ENCODE peak calls at places on chromosomes 11 and 22, in ten cellular contexts. L, W, B, O, M, P, V, Y, E and Q are unnamed samples.

GRCh38 chr11:64455436-64456261 is 96.7 kb downstream of the RPS6KA4 start:
- DNase-seq in L (no peak), W (no peak), B (peak), O (no peak), M (no peak), P (no peak), V (no peak), Y (no peak), E (no peak), Q (no peak)

GRCh38 chr22:50018608-50019291 is 6.2 kb upstream of the IL17REL start:
- DNase-seq in L (no peak), W (no peak), B (no peak), O (no peak), M (no peak), P (no peak), V (no peak), Y (no peak), E (no peak), Q (no peak)

GRCh38 chr11:2089536-2090165 is 49.5 kb downstream of the IGF2 start:
- DNase-seq in L (no peak), W (no peak), B (peak), O (no peak), M (peak), P (peak), V (no peak), Y (peak), E (no peak), Q (no peak)

GRCh38 chr22:30206964-30207363 is 39.6 kb downstream of the LIF start:
- DNase-seq in L (no peak), W (peak), B (no peak), O (peak), M (peak), P (no peak), V (no peak), Y (peak), E (no peak), Q (no peak)

GRCh38 chr11:94171693-94172440 is 43.2 kb downstream of the PANX1 start:
- DNase-seq in L (peak), W (no peak), B (no peak), O (peak), M (peak), P (no peak), V (peak), Y (peak), E (no peak), Q (peak)

GRCh38 chr11:22787055-22787454 is 42.5 kb downstream of the SVIP start:
- DNase-seq in L (no peak), W (no peak), B (no peak), O (no peak), M (no peak), P (no peak), V (no peak), Y (no peak), E (no peak), Q (no peak)

GRCh38 chr11:2877474-2877873 is 8.1 kb downstream of the CDKN1C start:
- DNase-seq in L (peak), W (no peak), B (no peak), O (no peak), M (no peak), P (no peak), V (no peak), Y (no peak), E (no peak), Q (no peak)

GRCh38 chr22:40498454-40499186 is 128.2 kb downstream of the SGSM3 start:
- DNase-seq in L (no peak), W (peak), B (no peak), O (no peak), M (peak), P (no peak), V (no peak), Y (no peak), E (no peak), Q (no peak)

GRCh38 chr22:30386608-30386959 is 627 bp downstream of the RNF215 start:
- DNase-seq in L (no peak), W (no peak), B (no peak), O (no peak), M (no peak), P (no peak), V (no peak), Y (no peak), E (no peak), Q (no peak)

GRCh38 chr11:19819148-19819547 is 106.5 kb downstream of the NAV2 start:
- DNase-seq in L (no peak), W (no peak), B (peak), O (no peak), M (no peak), P (no peak), V (no peak), Y (no peak), E (no peak), Q (no peak)

GRCh38 chr11:12213920-12214319 is 103.5 kb downstream of the MICAL2 start:
- DNase-seq in L (no peak), W (no peak), B (no peak), O (no peak), M (no peak), P (no peak), V (no peak), Y (no peak), E (no peak), Q (no peak)

GRCh38 chr11:118572914-118573550 is 823 bp downstream of the ARCN1 start:
- DNase-seq in L (no peak), W (no peak), B (no peak), O (no peak), M (peak), P (no peak), V (no peak), Y (peak), E (no peak), Q (no peak)

GRCh38 chr11:118572075-118572913 is at the start of gene ARCN1:
- DNase-seq in L (peak), W (no peak), B (peak), O (peak), M (peak), P (peak), V (peak), Y (peak), E (peak), Q (peak)

GRCh38 chr11:118569670-118570069 is 2.5 kb upstream of the ARCN1 start:
- DNase-seq in L (no peak), W (no peak), B (no peak), O (no peak), M (no peak), P (no peak), V (no peak), Y (no peak), E (no peak), Q (no peak)

GRCh38 chr11:118570787-118571186 is 1.4 kb upstream of the ARCN1 start:
- DNase-seq in L (no peak), W (no peak), B (no peak), O (no peak), M (no peak), P (no peak), V (no peak), Y (no peak), E (no peak), Q (no peak)

DNA sequence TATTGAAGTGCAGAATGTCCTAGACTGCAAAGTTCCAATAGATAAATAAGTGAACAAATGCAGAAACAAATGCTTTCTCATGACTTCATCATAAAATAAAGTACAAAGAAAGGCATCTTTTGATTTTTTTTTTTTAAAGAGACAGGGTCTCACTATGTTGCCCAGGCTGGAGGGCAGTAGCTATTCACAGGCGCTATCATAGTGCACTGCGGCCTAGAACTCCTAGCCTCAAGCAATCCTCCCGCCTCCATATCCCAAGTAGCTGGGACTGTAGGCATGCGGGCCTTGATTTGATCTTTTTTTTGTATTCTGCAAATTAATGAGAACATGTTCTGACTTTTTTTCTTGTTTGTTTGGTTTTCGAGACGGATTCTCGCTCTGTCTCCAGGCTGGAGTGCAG is 2.4 kb downstream of the ARCN1 start:
- DNase-seq in L (no peak), W (no peak), B (no peak), O (no peak), M (no peak), P (no peak), V (no peak), Y (no peak), E (no peak), Q (no peak)
- H3K4me3 ChIP-seq in L (no peak), W (peak), B (peak), O (no peak), M (no peak), P (peak), V (no peak), Y (peak), E (peak), Q (no peak)

GRCh38 chr11:32433249-32434115 is 1.9 kb downstream of the WT1 start:
- DNase-seq in L (no peak), W (no peak), B (no peak), O (no peak), M (no peak), P (no peak), V (no peak), Y (peak), E (no peak), Q (no peak)

GRCh38 chr11:32434116-32434386 is 1.3 kb downstream of the WT1 start:
- DNase-seq in L (no peak), W (no peak), B (no peak), O (no peak), M (no peak), P (no peak), V (no peak), Y (no peak), E (no peak), Q (no peak)

GRCh38 chr11:32435152-32435480 is 223 bp downstream of the WT1 start:
- DNase-seq in L (no peak), W (no peak), B (no peak), O (no peak), M (peak), P (no peak), V (no peak), Y (no peak), E (no peak), Q (no peak)

GRCh38 chr11:32435511-32435946 is at the start of gene WT1:
- DNase-seq in L (no peak), W (no peak), B (no peak), O (peak), M (peak), P (no peak), V (no peak), Y (peak), E (peak), Q (peak)

DNA sequence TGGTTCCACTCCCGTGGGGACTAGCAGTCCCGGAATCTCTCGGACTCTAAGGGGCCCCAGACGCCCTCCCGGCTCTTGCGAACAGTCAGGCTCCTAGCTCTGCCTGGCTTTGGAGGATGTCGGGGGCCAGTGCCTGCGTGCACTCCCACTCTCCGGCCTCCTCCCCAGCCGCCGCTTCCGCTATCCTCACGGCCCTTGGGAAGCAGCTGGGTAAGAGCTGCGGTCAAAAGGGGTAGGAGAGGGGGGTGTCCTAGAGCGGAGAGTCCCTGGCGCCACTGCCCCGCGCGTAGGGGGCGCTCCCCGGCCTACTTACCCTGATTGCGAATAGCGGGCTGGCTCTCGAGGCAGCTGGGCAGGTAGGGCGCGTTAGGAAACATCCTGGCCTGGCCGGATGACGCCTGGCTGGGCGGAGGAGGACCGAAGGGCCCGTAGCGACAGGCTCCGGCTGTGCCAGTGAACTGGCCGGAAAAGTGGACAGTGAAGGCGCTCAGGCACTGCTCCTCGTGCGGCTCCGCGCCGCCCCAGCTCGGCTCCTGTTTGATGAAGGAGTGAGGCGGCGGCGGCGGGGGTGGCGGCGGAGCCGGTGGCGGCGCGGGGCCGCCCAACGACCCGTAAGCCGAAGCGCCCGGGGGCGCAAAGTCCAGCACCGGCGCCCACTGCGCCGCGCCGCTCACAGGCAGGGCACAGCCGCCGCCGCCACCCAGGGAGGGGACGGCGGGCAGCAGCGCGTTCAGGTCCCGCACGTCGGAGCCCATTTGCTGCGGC is 770 bp downstream of the WT1 start:
- DNase-seq in L (no peak), W (no peak), B (no peak), O (no peak), M (peak), P (no peak), V (no peak), Y (peak), E (no peak), Q (peak)
- TF ChIP-seq CTCF in L (no peak), W (no peak), B (no peak), O (peak), M (peak), P (no peak), V (no peak), Y (peak), E (peak), Q (peak)

DNA sequence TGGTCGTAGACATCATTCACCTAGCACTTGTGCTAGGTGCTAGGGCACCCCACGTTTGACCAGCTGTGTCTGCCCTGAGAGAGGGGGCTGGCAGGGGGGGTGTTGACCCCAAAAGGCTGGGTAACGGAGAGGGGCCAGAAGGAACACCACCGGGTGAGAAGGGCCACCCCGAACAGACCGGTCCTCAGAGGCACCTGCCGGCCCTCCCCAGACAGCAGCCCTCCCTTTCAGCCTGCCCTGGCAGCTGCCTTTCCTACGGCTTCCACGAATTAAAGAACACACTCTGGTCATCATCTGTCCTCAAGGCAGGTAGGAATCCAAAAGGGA is 977 bp upstream of the KCNJ5 start:
- DNase-seq in L (no peak), W (no peak), B (no peak), O (no peak), M (no peak), P (no peak), V (no peak), Y (no peak), E (no peak), Q (no peak)
- H3K4me3 ChIP-seq in L (no peak), W (peak), B (peak), O (peak), M (peak), P (peak), V (peak), Y (peak), E (peak), Q (peak)

GRCh38 chr11:72742522-72743320 is 9.5 kb downstream of the ARAP1 start:
- DNase-seq in L (no peak), W (no peak), B (no peak), O (no peak), M (no peak), P (peak), V (no peak), Y (no peak), E (no peak), Q (no peak)

GRCh38 chr11:72740562-72741428 is 11.4 kb downstream of the ARAP1 start:
- DNase-seq in L (no peak), W (no peak), B (no peak), O (no peak), M (no peak), P (peak), V (peak), Y (no peak), E (no peak), Q (no peak)

GRCh38 chr11:72740060-72740424 is 12.2 kb downstream of the ARAP1 start:
- DNase-seq in L (no peak), W (no peak), B (no peak), O (no peak), M (no peak), P (peak), V (no peak), Y (no peak), E (peak), Q (no peak)

GRCh38 chr11:72741849-72742521 is 10.2 kb downstream of the ARAP1 start:
- DNase-seq in L (no peak), W (no peak), B (no peak), O (no peak), M (no peak), P (peak), V (peak), Y (no peak), E (no peak), Q (no peak)

GRCh38 chr11:72741429-72741833 is 10.8 kb downstream of the ARAP1 start:
- DNase-seq in L (no peak), W (no peak), B (peak), O (no peak), M (no peak), P (peak), V (peak), Y (peak), E (peak), Q (no peak)
- TF ChIP-seq CTCF in L (no peak), W (no peak), B (no peak), O (no peak), M (no peak), P (no peak), V (no peak), Y (no peak), E (no peak), Q (no peak)

GRCh38 chr22:19203839-19204238 is 25.3 kb upstream of the SLC25A1 start:
- DNase-seq in L (no peak), W (no peak), B (no peak), O (no peak), M (no peak), P (peak), V (no peak), Y (no peak), E (no peak), Q (no peak)
- H3K4me3 ChIP-seq in L (no peak), W (no peak), B (no peak), O (no peak), M (no peak), P (no peak), V (no peak), Y (no peak), E (no peak), Q (no peak)

GRCh38 chr11:71934213-71934612 is 5.4 kb downstream of the RNF121 start:
- DNase-seq in L (no peak), W (no peak), B (no peak), O (no peak), M (no peak), P (no peak), V (no peak), Y (no peak), E (no peak), Q (no peak)
- TF ChIP-seq CTCF in L (no peak), W (no peak), B (no peak), O (no peak), M (no peak), P (no peak), V (no peak), Y (no peak), E (no peak), Q (no peak)

DNA sequence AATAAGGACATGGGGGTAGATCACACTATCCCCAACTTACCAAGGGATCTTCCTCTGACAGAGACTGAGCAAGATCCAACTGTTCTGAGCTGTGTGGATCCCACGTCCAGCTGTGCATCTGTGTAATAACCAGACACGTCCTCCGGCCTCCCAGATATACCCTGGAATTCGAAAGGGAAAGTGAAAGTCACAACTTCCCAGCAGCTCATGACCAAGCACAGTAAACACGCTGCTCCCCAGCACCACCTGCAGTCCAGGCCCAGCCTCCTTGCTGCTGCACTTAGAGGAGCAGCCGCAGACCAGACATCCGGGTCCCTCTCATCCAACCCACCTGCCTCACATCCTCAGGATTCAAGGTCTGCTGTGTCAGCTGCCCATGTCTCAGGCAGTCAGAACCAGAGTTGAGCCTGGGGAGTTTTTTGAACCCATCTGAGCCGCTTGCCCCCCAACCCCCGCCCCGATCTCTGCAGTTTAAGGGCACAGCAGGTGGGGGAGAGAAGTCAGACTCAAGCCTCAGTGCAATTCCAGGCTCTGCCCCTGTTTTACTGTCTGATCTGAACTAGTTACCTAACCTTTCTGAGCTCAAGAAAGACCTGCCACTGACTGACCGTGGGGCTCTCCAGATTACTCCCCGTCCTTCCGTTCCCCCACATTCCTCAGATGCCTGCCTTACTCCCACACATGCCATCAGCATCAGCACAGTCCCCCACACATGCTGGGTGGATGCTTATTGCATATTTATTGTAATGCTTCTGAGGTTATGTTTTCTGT is at the start of gene APOL2:
- DNase-seq in L (peak), W (peak), B (peak), O (peak), M (peak), P (peak), V (peak), Y (peak), E (peak), Q (peak)
- H3K4me3 ChIP-seq in L (peak), W (peak), B (peak), O (peak), M (peak), P (peak), V (peak), Y (peak), E (peak), Q (peak)

DNA sequence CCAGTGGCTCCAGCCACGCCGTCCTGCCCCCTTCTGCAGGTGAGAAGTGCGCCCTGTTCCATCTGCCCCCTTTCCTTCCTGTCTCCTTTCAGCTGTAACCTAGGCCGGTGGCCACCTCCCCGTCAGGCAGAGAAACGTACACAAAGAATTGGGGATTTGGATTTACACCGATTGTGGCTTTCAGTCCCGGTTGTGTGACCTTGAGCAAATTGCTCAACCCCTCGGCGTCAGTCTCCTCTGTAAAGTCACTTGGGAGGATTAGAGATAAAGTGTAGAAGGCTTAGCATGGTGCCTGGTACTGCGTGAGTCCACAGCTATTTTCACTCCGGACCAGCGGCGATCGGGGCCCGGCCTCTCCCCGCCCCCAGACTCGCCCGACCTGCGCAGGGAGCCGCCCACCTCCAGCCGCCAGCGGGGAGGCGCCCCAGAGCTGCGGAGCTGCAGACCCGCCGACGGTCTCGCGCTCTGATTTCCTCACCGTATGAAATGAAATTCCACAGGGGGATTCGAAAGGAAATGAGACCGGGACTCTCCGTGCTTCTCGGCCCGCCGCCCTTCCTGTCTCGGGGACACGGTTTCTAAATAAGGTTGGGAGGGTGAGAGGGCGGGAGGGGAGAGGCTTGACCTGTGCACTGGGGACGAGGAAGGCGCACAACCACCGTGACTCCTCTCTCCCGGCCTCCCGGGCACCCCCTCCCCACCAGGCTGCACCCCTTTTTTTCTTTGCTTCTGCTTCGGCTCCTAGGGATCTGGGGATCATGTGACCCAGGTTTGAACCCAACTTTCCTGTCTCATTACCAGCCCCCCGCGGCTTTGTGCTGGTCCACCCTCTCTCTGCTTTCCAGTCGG is 703 bp upstream of the FZD4 start:
- DNase-seq in L (peak), W (no peak), B (peak), O (peak), M (peak), P (peak), V (peak), Y (peak), E (peak), Q (peak)
- TF ChIP-seq CTCF in L (peak), W (peak), B (no peak), O (peak), M (peak), P (peak), V (peak), Y (peak), E (peak), Q (peak)

DNA sequence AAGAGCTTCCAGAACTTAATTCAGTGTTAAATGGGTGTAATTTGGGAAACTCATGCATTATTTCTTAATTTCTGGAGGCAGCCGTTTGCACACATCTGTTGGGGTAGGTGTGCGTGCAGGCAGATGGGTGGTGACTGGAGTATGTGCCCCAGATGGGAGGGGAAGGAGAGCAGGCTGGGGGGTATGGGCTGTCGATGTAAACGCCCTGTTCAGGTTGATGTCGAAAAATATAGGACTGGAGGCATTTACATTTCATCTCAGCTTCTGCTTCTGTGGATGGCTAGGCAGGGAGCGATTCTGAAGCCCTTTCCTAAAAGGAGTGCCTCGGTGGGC is 13.8 kb upstream of the SHISAL1 start:
- DNase-seq in L (no peak), W (no peak), B (no peak), O (no peak), M (no peak), P (no peak), V (no peak), Y (no peak), E (no peak), Q (no peak)
- H3K4me3 ChIP-seq in L (no peak), W (peak), B (peak), O (no peak), M (peak), P (peak), V (no peak), Y (no peak), E (peak), Q (peak)